ENCODE peak calls at places on chromosomes 6 and 20, in four cellular contexts. One of them, this sample, is unnamed.

GRCh38 chr6:145809785-145810184 is 4.8 kb downstream of the FBXO30 start:
- DNase-seq in NT2/D1: no peak
- DNase-seq in HT-29: no peak
- DNase-seq in HFF-Myc: no peak
- DNase-seq in this sample: no peak

GRCh38 chr20:61453219-61453618 is 201.2 kb downstream of the CDH4 start:
- DNase-seq in NT2/D1: no peak
- DNase-seq in HT-29: no peak
- DNase-seq in HFF-Myc: no peak
- DNase-seq in this sample: no peak

GRCh38 chr6:42401605-42401935 is 50.2 kb downstream of the TRERF1 start:
- DNase-seq in NT2/D1: no peak
- DNase-seq in HT-29: no peak
- DNase-seq in HFF-Myc: no peak
- DNase-seq in this sample: no peak

GRCh38 chr6:2843138-2843740 is 1.6 kb upstream of the SERPINB1 start:
- DNase-seq in NT2/D1: no peak
- DNase-seq in HT-29: no peak
- DNase-seq in HFF-Myc: no peak
- DNase-seq in this sample: no peak

GRCh38 chr6:71171478-71172070 is 117.0 kb upstream of the OGFRL1 start:
- DNase-seq in NT2/D1: no peak
- DNase-seq in HT-29: peak
- DNase-seq in HFF-Myc: no peak
- DNase-seq in this sample: no peak

GRCh38 chr20:16301981-16302380 is 271.3 kb downstream of the KIF16B start:
- DNase-seq in NT2/D1: no peak
- DNase-seq in HT-29: no peak
- DNase-seq in HFF-Myc: no peak
- DNase-seq in this sample: no peak

GRCh38 chr6:150336299-150336698 is 32.5 kb upstream of the IYD start:
- DNase-seq in NT2/D1: no peak
- DNase-seq in HT-29: peak
- DNase-seq in HFF-Myc: no peak
- DNase-seq in this sample: peak

GRCh38 chr6:33954453-33954852 is 150.7 kb upstream of the MLN start:
- DNase-seq in NT2/D1: no peak
- DNase-seq in HT-29: no peak
- DNase-seq in HFF-Myc: no peak
- DNase-seq in this sample: no peak

GRCh38 chr6:169789146-169789943 is 37.9 kb downstream of the ERMARD start:
- DNase-seq in NT2/D1: no peak
- DNase-seq in HT-29: no peak
- DNase-seq in HFF-Myc: no peak
- DNase-seq in this sample: no peak

GRCh38 chr20:5688431-5688972 is 61.7 kb upstream of the SHLD1 start:
- DNase-seq in NT2/D1: no peak
- DNase-seq in HT-29: no peak
- DNase-seq in HFF-Myc: no peak
- DNase-seq in this sample: no peak

GRCh38 chr6:157520986-157521664 is 140.1 kb downstream of the ZDHHC14 start:
- DNase-seq in NT2/D1: no peak
- DNase-seq in HT-29: no peak
- DNase-seq in HFF-Myc: no peak
- DNase-seq in this sample: no peak

This sample was measured in GM12865.